ENCODE peak calls at places on chromosomes 6 and 20, in four cellular contexts. H is K562, E is HCT116, G is HepG2. T is an unnamed sample.

GRCh38 chr20:33516882-33517281 is 27.0 kb downstream of the CBFA2T2 start:
- DNase-seq in H (no peak), E (no peak), G (no peak), T (no peak)

GRCh38 chr6:110626442-110626841 is 150.0 kb upstream of the SLC22A16 start:
- DNase-seq in H (no peak), E (no peak), G (peak), T (no peak)

GRCh38 chr6:35377002-35377401 is 34.6 kb downstream of the PPARD start:
- DNase-seq in H (no peak), E (no peak), G (no peak), T (no peak)

GRCh38 chr20:25738198-25738597 is 41.5 kb upstream of the ZNF337 start:
- DNase-seq in H (no peak), E (no peak), G (no peak), T (no peak)

GRCh38 chr6:112416885-112417284 is 69.8 kb downstream of the RFPL4B start:
- DNase-seq in H (no peak), E (no peak), G (no peak), T (no peak)

GRCh38 chr20:383889-384288 is 3.3 kb downstream of the TRIB3 start:
- DNase-seq in H (no peak), E (no peak), G (no peak), T (no peak)

GRCh38 chr6:144314562-144314961 is 29.4 kb downstream of the UTRN start:
- DNase-seq in H (no peak), E (no peak), G (no peak), T (no peak)

GRCh38 chr6:129353067-129353466 is 356.9 kb downstream of the ARHGAP18 start:
- DNase-seq in H (no peak), E (no peak), G (no peak), T (no peak)

GRCh38 chr6:41939848-41940758 is 1.5 kb downstream of the CCND3 start:
- DNase-seq in H (peak), E (no peak), G (no peak), T (no peak)

GRCh38 chr20:62759981-62760431 is 36.3 kb upstream of the MRGBP start:
- DNase-seq in H (no peak), E (no peak), G (no peak), T (no peak)

GRCh38 chr6:31497595-31498476 is at the start of gene MICB:
- DNase-seq in H (peak), E (peak), G (peak), T (no peak)

GRCh38 chr6:14880717-14881116 is 365.2 kb upstream of the JARID2 start:
- DNase-seq in H (no peak), E (no peak), G (no peak), T (no peak)

GRCh38 chr6:45419574-45420082 is 41.9 kb upstream of the SUPT3H start:
- DNase-seq in H (peak), E (peak), G (peak), T (no peak)

DNA sequence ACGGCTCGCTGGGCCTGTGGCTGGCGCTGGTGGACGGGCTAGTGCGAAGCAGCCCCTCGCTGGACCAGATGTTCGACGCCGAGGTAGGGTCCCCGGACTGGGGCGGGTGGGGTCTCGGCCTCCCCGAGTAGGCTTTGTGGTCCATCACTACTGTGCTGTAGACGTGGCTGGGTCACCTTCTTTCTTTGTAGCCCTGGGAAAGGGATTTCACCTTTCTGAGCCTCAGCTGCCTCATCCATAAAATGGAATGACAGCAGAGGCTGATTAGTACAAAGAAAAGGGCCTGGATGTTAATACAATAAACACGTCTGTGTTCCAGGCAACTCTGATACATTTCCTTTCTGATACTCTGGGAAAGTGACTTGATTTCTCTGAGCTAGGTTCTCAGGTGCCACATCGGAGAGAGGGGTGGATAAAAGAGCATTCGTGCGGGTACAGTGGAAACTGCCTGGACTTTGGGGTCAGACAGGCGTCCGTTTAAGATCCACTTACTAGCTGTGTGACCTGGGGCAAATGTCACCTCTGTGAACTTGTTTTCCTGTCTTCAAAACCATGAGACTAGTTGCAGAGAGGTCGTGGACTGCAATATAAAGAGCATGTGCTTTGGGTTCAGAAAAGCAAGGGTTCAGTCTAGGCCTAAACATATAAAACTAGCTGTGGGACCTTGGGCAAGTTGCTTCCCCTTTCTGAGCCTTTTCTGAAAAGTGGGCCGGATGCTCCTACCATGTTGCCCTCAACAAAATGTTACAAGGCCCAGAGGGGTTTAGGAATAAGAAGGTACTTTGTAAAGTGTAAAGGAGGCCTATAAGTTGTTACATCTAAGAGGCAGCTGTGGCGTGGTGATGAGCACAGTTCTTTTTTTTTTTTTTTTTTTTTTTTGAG is 896 bp downstream of the SYS1 start:
- DNase-seq in H (no peak), E (no peak), G (no peak), T (no peak)
- TF ChIP-seq TCF7L2 in H (no peak), E (no peak), G (no peak), T (no peak)

GRCh38 chr20:41121399-41121798 is 15.9 kb upstream of the PLCG1 start:
- DNase-seq in H (no peak), E (no peak), G (no peak), T (no peak)
- TF ChIP-seq POLR2AphosphoS5 in H (no peak), E (no peak), G (no peak), T (no peak)

GRCh38 chr6:113870917-113871316 is 13.8 kb downstream of the MARCKS start:
- DNase-seq in H (no peak), E (no peak), G (no peak), T (no peak)

GRCh38 chr6:113876654-113877053 is 19.5 kb downstream of the MARCKS start:
- DNase-seq in H (no peak), E (no peak), G (no peak), T (no peak)

GRCh38 chr6:113871975-113872374 is 14.8 kb downstream of the MARCKS start:
- DNase-seq in H (no peak), E (no peak), G (no peak), T (no peak)

GRCh38 chr6:113875470-113875869 is 18.3 kb downstream of the MARCKS start:
- DNase-seq in H (no peak), E (no peak), G (no peak), T (no peak)

DNA sequence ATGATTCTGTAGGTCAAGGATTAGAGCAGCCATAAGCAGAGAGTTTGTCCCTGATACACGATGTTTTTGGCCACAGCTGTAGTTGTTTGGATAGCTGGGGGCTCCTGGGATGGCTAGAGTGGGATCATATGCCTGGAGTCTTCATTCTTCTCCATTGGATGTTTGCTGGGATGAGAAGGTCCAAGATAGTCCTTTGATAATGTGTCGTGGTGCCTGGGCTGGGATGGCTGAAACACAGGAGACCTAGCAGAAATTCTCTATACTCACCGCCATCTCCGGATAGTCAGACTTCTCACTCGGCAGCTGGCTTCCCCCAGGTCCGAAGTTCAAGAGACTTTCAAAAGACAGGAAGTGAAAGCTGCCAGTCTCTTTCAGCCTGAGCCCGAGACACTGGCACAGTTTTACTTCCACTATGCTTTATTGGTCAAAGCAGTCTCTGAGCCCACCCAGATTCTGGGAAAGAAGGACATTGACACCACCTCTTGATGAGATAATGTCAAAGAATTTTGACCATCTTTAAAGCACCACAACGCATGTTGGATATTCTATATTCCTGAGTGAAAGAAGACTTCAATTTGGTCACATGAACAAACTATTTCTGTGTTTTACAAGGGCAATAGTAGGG is 16.0 kb downstream of the MARCKS start:
- DNase-seq in H (no peak), E (no peak), G (peak), T (no peak)
- TF ChIP-seq TCF7L2 in H (no peak), E (no peak), G (no peak), T (no peak)

GRCh38 chr6:119541132-119541905 is 191.8 kb upstream of the MAN1A1 start:
- DNase-seq in H (no peak), E (peak), G (no peak), T (no peak)
- TF ChIP-seq POLR2AphosphoS5 in H (no peak), E (peak), G (no peak), T (no peak)

DNA sequence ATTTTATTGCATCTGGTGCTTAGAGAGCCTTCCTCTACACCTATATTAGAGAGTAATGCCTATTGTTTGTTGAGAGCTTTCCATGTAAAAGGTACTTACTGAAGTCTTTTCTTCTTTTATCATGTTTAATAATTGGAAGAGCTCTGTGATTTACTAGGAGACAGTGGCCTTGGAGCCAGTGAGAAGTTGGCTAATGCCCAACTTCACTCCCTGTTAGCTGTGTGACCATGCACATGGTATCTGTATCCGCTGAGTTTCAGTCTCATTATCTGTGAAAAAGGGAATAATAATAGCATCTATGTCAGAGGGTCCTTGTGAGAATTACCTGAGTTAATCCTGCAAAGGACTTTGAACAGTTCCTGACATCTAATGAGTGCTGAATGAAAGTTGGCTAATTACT is 105.0 kb downstream of the CD109 start:
- DNase-seq in H (no peak), E (no peak), G (no peak), T (no peak)
- TF ChIP-seq TCF7L2 in H (no peak), E (no peak), G (no peak), T (no peak)

GRCh38 chr20:53735536-53736050 is 142.0 kb upstream of the ZNF217 start:
- DNase-seq in H (no peak), E (no peak), G (no peak), T (peak)
- TF ChIP-seq POLR2AphosphoS5 in H (no peak), E (no peak), G (no peak), T (peak)